ENCODE peak calls at places on chromosomes 2 and 18, in eight cellular contexts. M, I, G, Z, V, E, O and T are unnamed samples.

GRCh38 chr2:37554687-37555086 is 116.8 kb downstream of the CDC42EP3 start:
- DNase-seq in V (no peak), G (no peak), I (no peak), E (no peak), Z (no peak), O (no peak), M (no peak), T (no peak)

GRCh38 chr2:229164545-229165249 is 106.4 kb downstream of the PID1 start:
- DNase-seq in E (no peak), M (no peak), O (peak; percentile 14), G (peak; percentile 10), Z (no peak), V (no peak), I (no peak), T (no peak)

GRCh38 chr18:75915941-75916640 is 488.6 kb upstream of the SMIM21 start:
- DNase-seq in Z (peak; percentile 74), I (no peak), E (no peak), O (no peak), G (no peak), M (peak; percentile 77), V (no peak), T (no peak)

GRCh38 chr2:147806846-147807245 is 38.0 kb upstream of the ACVR2A start:
- DNase-seq in I (no peak), G (peak; percentile 19), V (no peak), Z (no peak), M (no peak), O (no peak), E (no peak), T (no peak)

GRCh38 chr2:74297391-74297790 is 45.8 kb downstream of the SLC4A5 start:
- DNase-seq in I (no peak), G (no peak), M (no peak), Z (no peak), V (no peak), O (no peak), E (peak; percentile 42), T (no peak)

GRCh38 chr2:64626146-64626809 is 27.4 kb downstream of the SERTAD2 start:
- DNase-seq in G (no peak), V (no peak), E (no peak), O (no peak), I (no peak), M (no peak), Z (no peak), T (no peak)

GRCh38 chr2:119469661-119470297 is 38.1 kb downstream of the TMEM37 start:
- DNase-seq in G (no peak), O (no peak), I (no peak), E (no peak), V (no peak), M (no peak), Z (no peak), T (no peak)

GRCh38 chr2:187842978-187843847 is 289.0 kb upstream of the TFPI start:
- DNase-seq in E (peak; percentile 18), I (no peak), O (peak; percentile 86), G (peak; percentile 78), M (peak; percentile 72), V (peak; percentile 53), Z (peak; percentile 5), T (no peak)

GRCh38 chr18:56550121-56550520 is 88.3 kb downstream of the TXNL1 start:
- DNase-seq in Z (no peak), M (no peak), G (no peak), E (no peak), O (peak; percentile 35), V (no peak), I (no peak), T (no peak)

GRCh38 chr2:2701813-2702212 is 370.7 kb upstream of the MYT1L start:
- DNase-seq in E (no peak), I (no peak), G (no peak), V (no peak), O (no peak), Z (no peak), M (no peak), T (no peak)

GRCh38 chr2:2701176-2701781 is 370.2 kb upstream of the MYT1L start:
- DNase-seq in E (no peak), V (no peak), Z (no peak), I (no peak), M (no peak), O (no peak), G (no peak), T (no peak)

GRCh38 chr2:2703792-2704191 is 372.7 kb upstream of the MYT1L start:
- DNase-seq in O (no peak), G (no peak), Z (no peak), M (no peak), I (no peak), E (no peak), V (no peak), T (no peak)

GRCh38 chr2:2703127-2703526 is 372.1 kb upstream of the MYT1L start:
- DNase-seq in G (no peak), I (no peak), E (no peak), Z (no peak), M (no peak), V (no peak), O (no peak), T (no peak)

DNA sequence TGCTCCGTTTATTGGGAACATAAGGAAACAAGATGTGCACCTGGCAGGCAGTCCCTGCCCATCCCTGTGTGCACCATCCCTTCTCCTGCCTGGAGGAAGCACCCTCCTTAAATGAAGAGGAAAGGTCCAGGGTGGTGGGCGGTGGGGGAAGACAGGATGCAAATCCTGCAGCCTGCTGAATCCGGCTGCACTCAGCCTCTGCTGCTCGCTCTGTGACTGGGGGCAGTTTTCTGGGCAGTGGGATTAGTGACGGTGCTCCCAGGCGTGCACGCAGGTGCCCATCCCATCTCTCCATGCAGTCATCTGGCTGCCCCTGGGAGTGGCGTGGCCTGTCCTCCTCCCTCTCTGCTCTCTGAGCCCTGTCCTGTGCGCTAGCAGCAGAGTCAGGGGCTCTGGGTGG is 371.3 kb upstream of the MYT1L start:
- DNase-seq in E (no peak), G (no peak), M (no peak), V (no peak), I (no peak), Z (no peak), O (no peak), T (no peak)
- TF ChIP-seq CTCF in E (no peak), G (no peak), M (no peak), V (no peak), I (no peak), Z (no peak), O (no peak), T (no peak)

DNA sequence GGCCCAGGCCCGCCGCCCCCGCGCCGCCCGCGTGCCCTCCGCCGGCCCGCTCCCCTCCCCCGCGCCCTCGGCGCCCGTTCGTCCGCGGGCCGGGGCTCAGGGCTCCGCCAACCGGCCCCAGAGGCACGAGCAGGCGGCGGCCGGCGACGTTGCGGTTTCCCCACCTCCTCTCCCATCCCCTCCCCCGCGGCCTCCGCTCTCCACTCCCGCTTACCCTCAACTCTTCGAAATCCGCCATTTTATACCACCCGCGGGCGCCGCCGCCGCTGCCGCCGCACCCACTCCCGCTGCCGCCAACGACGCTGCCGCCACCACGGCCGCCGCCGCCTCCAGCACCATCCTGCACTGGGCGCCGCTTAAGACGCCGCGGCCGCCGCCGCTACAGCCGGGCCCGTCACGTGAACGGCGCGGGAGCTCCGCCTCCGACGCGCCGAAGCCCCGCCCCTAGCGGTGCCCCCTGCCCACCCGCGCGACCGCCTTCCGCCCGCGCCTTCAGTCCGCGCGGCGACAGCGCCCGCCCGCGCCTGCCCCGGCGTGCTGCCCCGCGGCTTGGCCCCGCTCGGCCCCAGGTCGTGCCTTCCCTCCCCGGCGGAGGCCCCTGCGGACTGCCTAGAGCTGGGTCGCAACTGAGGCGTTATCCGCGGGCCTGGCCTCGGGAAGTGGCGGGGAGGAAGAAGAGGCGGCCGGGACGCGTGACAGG is at the start of the genes KATNAL2 and PIAS2:
- DNase-seq in Z (peak; percentile 69), G (peak; percentile 58), V (peak; percentile 21), I (peak; percentile 85), E (peak; percentile 87), M (peak; percentile 92), O (peak; percentile 69), T (peak; percentile 55)
- TF ChIP-seq CTCF in Z (no peak), G (no peak), V (no peak), I (no peak), E (peak; percentile 54), M (no peak), O (no peak), T (no peak)

DNA sequence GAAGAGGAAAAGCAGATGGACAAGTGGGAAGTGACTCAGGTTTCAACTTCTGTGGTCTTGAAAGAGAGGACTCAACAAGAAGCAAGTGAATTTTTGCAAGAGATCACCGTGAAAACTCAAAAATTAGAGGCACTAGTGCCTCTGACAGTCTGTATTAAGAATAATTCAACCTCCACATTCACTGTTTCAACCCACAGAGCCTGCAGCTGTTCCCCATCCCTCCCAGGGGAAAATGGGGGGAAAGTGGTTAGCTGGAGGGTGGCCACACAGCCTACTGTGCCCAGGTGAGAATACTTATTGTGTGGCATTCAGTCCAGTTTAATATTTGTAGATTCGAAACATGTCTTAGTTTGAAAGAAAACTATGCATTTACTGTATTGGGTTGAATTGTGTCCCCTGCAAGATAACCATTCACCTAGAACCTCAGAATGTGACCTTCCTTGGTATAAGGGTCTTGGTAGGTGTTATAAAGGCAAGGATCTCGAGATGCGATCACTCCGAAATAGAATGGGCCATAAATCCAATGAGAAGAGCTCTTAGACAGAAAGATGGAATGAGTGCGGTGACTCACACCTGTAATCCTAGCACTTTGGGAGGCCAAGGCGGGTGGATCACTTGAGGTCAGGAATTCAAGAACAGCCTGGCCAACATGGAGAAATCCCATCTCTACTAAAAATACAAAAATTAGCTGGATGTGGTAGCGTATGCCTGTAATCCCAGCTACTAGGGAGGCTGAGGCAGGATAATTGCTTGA is 94.3 kb downstream of the IRS1 start:
- DNase-seq in V (no peak), Z (no peak), O (no peak), G (no peak), M (no peak), E (no peak), I (no peak), T (no peak)
- TF ChIP-seq CTCF in V (no peak), Z (no peak), O (no peak), G (no peak), M (no peak), E (no peak), I (no peak), T (no peak)

GRCh38 chr2:211216221-211216620 is 659.8 kb downstream of the CPS1 start:
- DNase-seq in V (no peak), I (no peak), Z (no peak), E (no peak), G (no peak), M (peak; percentile 6), O (peak; percentile 32), T (no peak)
- TF ChIP-seq CTCF in V (peak; percentile 28), I (no peak), Z (peak; percentile 54), E (no peak), G (no peak), M (no peak), O (peak; percentile 33), T (no peak)

DNA sequence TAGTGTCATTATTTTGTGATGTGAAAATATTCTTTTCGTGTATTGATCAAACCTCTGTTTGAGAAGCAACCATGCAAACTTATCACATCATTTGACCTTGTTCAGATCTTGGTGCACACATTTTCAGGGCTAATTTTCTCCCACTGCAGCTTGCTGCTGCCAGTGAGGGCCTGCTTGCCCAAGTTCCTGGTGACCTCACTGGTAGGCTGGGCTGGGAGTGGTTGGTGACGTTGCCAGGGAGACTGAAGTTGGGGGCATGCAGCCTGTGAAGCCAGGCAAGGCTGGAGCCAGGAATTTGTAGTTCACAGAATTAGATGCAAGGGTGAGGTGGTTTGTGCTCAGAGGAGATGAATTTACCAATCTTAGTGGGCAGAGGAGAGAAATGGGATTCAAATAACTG is 38.5 kb downstream of the PARD3B start:
- DNase-seq in G (no peak), V (no peak), E (no peak), M (no peak), O (no peak), Z (no peak), I (no peak), T (no peak)
- TF ChIP-seq CTCF in G (no peak), V (no peak), E (no peak), M (no peak), O (no peak), Z (no peak), I (no peak), T (no peak)